ENCODE peak calls at places on chromosomes 11 and 22, in nine cellular contexts. V, E, I, U, G, Z, K, Q and H are unnamed samples.

GRCh38 chr22:44360686-44361381 is 48.1 kb upstream of the SHISAL1 start:
- DNase-seq in V (peak), E (peak), I (no peak), U (peak), G (no peak), Z (no peak), K (no peak), Q (no peak), H (peak)

GRCh38 chr11:117885777-117886176 is 9.3 kb upstream of the FXYD6 start:
- DNase-seq in V (no peak), E (no peak), I (no peak), U (no peak), G (peak), Z (no peak), K (no peak), Q (no peak), H (peak)

GRCh38 chr11:116400081-116400480 is 372.7 kb downstream of the BUD13 start:
- DNase-seq in V (no peak), E (no peak), I (no peak), U (no peak), G (no peak), Z (no peak), K (no peak), Q (no peak), H (no peak)

GRCh38 chr11:102405501-102405900 is 47.1 kb downstream of the TMEM123 start:
- DNase-seq in V (no peak), E (no peak), I (no peak), U (no peak), G (no peak), Z (no peak), K (no peak), Q (no peak), H (no peak)

GRCh38 chr11:38693306-38693705 is 2095.3 kb upstream of the RAG2 start:
- DNase-seq in V (no peak), E (no peak), I (no peak), U (no peak), G (no peak), Z (no peak), K (no peak), Q (no peak), H (no peak)

GRCh38 chr11:59144579-59145345 is 2.1 kb downstream of the FAM111A start:
- DNase-seq in V (peak), E (peak), I (peak), U (peak), G (peak), Z (peak), K (peak), Q (peak), H (peak)

GRCh38 chr11:66854729-66855211 is 2.1 kb upstream of the LRFN4 start:
- DNase-seq in V (no peak), E (no peak), I (no peak), U (no peak), G (no peak), Z (no peak), K (no peak), Q (no peak), H (no peak)

GRCh38 chr11:77071077-77071476 is 4.3 kb downstream of the CAPN5 start:
- DNase-seq in V (no peak), E (no peak), I (no peak), U (no peak), G (no peak), Z (no peak), K (no peak), Q (no peak), H (peak)

GRCh38 chr11:83241291-83241946 is 44.7 kb downstream of the CCDC90B start:
- DNase-seq in V (peak), E (peak), I (peak), U (peak), G (peak), Z (no peak), K (no peak), Q (no peak), H (peak)

GRCh38 chr11:61836193-61836592 is 8.1 kb downstream of the FADS2 start:
- DNase-seq in V (no peak), E (no peak), I (no peak), U (no peak), G (no peak), Z (no peak), K (no peak), Q (no peak), H (no peak)

GRCh38 chr11:267491-267994 is 10.7 kb upstream of the NLRP6 start:
- DNase-seq in V (no peak), E (no peak), I (peak), U (no peak), G (peak), Z (no peak), K (peak), Q (no peak), H (peak)

GRCh38 chr11:79198898-79199250 is 242.0 kb downstream of the TENM4 start:
- DNase-seq in V (no peak), E (peak), I (no peak), U (no peak), G (no peak), Z (no peak), K (no peak), Q (no peak), H (no peak)

GRCh38 chr22:39314251-39314971 is 5.0 kb downstream of the RPL3 start:
- DNase-seq in V (no peak), E (no peak), I (no peak), U (no peak), G (no peak), Z (no peak), K (no peak), Q (no peak), H (no peak)

GRCh38 chr11:46247664-46248063 is 29.8 kb upstream of the CREB3L1 start:
- DNase-seq in V (no peak), E (peak), I (peak), U (no peak), G (peak), Z (no peak), K (peak), Q (no peak), H (peak)